ENCODE peak calls at places on chromosomes 4 and X, in nine cellular contexts. One of them, this sample, is unnamed. For H3K9me3, the result is how much of the 10 kb centered on the place peaks cover.

GRCh38 chr4:114495471-114495928 is 103.1 kb upstream of the UGT8 start:
- DNase-seq in fibroblast of lung: no peak
- DNase-seq in esophagus muscularis mucosa: no peak
- DNase-seq in suprapubic skin: no peak
- DNase-seq in uterus: no peak
- DNase-seq in sigmoid colon: no peak
- DNase-seq in heart right ventricle: no peak
- DNase-seq in mesenchymal stem cell: no peak
- DNase-seq in CD4-positive, CD25-positive, alpha-beta regulatory T cell: no peak
- DNase-seq in this sample: no peak

GRCh38 chrX:10079155-10079711 is 77.5 kb upstream of the CLCN4 start:
- DNase-seq in fibroblast of lung: peak
- DNase-seq in esophagus muscularis mucosa: no peak
- DNase-seq in suprapubic skin: no peak
- DNase-seq in uterus: no peak
- DNase-seq in sigmoid colon: peak
- DNase-seq in heart right ventricle: no peak
- DNase-seq in mesenchymal stem cell: peak
- DNase-seq in CD4-positive, CD25-positive, alpha-beta regulatory T cell: no peak
- DNase-seq in this sample: no peak

GRCh38 chrX:40127052-40127451 is 29.3 kb upstream of the BCOR start:
- DNase-seq in fibroblast of lung: no peak
- DNase-seq in esophagus muscularis mucosa: no peak
- DNase-seq in suprapubic skin: no peak
- DNase-seq in uterus: no peak
- DNase-seq in sigmoid colon: no peak
- DNase-seq in heart right ventricle: no peak
- DNase-seq in mesenchymal stem cell: no peak
- DNase-seq in CD4-positive, CD25-positive, alpha-beta regulatory T cell: peak
- DNase-seq in this sample: no peak

GRCh38 chr4:71664366-71664765 is 119.5 kb downstream of the GC start:
- DNase-seq in fibroblast of lung: no peak
- DNase-seq in esophagus muscularis mucosa: no peak
- DNase-seq in suprapubic skin: no peak
- DNase-seq in uterus: no peak
- DNase-seq in sigmoid colon: no peak
- DNase-seq in heart right ventricle: no peak
- DNase-seq in mesenchymal stem cell: no peak
- DNase-seq in CD4-positive, CD25-positive, alpha-beta regulatory T cell: no peak
- DNase-seq in this sample: no peak

GRCh38 chr4:87209696-87210095 is 10.7 kb downstream of the KLHL8 start:
- DNase-seq in fibroblast of lung: no peak
- DNase-seq in esophagus muscularis mucosa: no peak
- DNase-seq in suprapubic skin: no peak
- DNase-seq in uterus: peak
- DNase-seq in sigmoid colon: peak
- DNase-seq in heart right ventricle: peak
- DNase-seq in mesenchymal stem cell: no peak
- DNase-seq in CD4-positive, CD25-positive, alpha-beta regulatory T cell: peak
- DNase-seq in this sample: no peak

GRCh38 chr4:148881860-148882643 is 439.8 kb upstream of the NR3C2 start:
- DNase-seq in fibroblast of lung: no peak
- DNase-seq in esophagus muscularis mucosa: peak
- DNase-seq in suprapubic skin: no peak
- DNase-seq in uterus: no peak
- DNase-seq in sigmoid colon: no peak
- DNase-seq in heart right ventricle: no peak
- DNase-seq in mesenchymal stem cell: no peak
- DNase-seq in CD4-positive, CD25-positive, alpha-beta regulatory T cell: no peak
- DNase-seq in this sample: no peak

GRCh38 chrX:110051559-110051958 is 48.6 kb downstream of the TMEM164 start:
- DNase-seq in fibroblast of lung: no peak
- DNase-seq in esophagus muscularis mucosa: no peak
- DNase-seq in suprapubic skin: no peak
- DNase-seq in uterus: no peak
- DNase-seq in sigmoid colon: no peak
- DNase-seq in heart right ventricle: no peak
- DNase-seq in mesenchymal stem cell: no peak
- DNase-seq in CD4-positive, CD25-positive, alpha-beta regulatory T cell: no peak
- DNase-seq in this sample: no peak

GRCh38 chrX:33160273-33160672 is 51.1 kb downstream of the DMD start:
- DNase-seq in fibroblast of lung: no peak
- DNase-seq in esophagus muscularis mucosa: no peak
- DNase-seq in suprapubic skin: no peak
- DNase-seq in uterus: no peak
- DNase-seq in sigmoid colon: no peak
- DNase-seq in heart right ventricle: no peak
- DNase-seq in mesenchymal stem cell: no peak
- DNase-seq in CD4-positive, CD25-positive, alpha-beta regulatory T cell: no peak
- DNase-seq in this sample: no peak

GRCh38 chrX:70960728-70961127 is 29.8 kb upstream of the SLC7A3 start:
- DNase-seq in fibroblast of lung: no peak
- DNase-seq in esophagus muscularis mucosa: no peak
- DNase-seq in suprapubic skin: no peak
- DNase-seq in uterus: no peak
- DNase-seq in sigmoid colon: no peak
- DNase-seq in heart right ventricle: no peak
- DNase-seq in mesenchymal stem cell: no peak
- DNase-seq in CD4-positive, CD25-positive, alpha-beta regulatory T cell: no peak
- DNase-seq in this sample: no peak

GRCh38 chrX:18574591-18574990 is 97.3 kb downstream of the RS1 start:
- DNase-seq in fibroblast of lung: peak
- DNase-seq in esophagus muscularis mucosa: no peak
- DNase-seq in suprapubic skin: no peak
- DNase-seq in uterus: peak
- DNase-seq in sigmoid colon: peak
- DNase-seq in heart right ventricle: peak
- DNase-seq in mesenchymal stem cell: peak
- DNase-seq in CD4-positive, CD25-positive, alpha-beta regulatory T cell: no peak
- DNase-seq in this sample: no peak

GRCh38 chr4:39812500-39812899 is 114.6 kb downstream of the UBE2K start:
- DNase-seq in fibroblast of lung: no peak
- DNase-seq in esophagus muscularis mucosa: no peak
- DNase-seq in suprapubic skin: peak
- DNase-seq in uterus: no peak
- DNase-seq in sigmoid colon: no peak
- DNase-seq in heart right ventricle: no peak
- DNase-seq in mesenchymal stem cell: no peak
- DNase-seq in CD4-positive, CD25-positive, alpha-beta regulatory T cell: no peak
- DNase-seq in this sample: no peak
- H3K4me3 ChIP-seq in fibroblast of lung: no peak
- H3K4me3 ChIP-seq in esophagus muscularis mucosa: no peak
- H3K4me3 ChIP-seq in suprapubic skin: no peak
- H3K4me3 ChIP-seq in uterus: no peak
- H3K4me3 ChIP-seq in sigmoid colon: no peak
- H3K4me3 ChIP-seq in heart right ventricle: no peak
- H3K4me3 ChIP-seq in mesenchymal stem cell: no peak
- H3K4me3 ChIP-seq in CD4-positive, CD25-positive, alpha-beta regulatory T cell: no peak
- H3K4me3 ChIP-seq in this sample: no peak

GRCh38 chr4:145066063-145066501 is 31.9 kb downstream of the ANAPC10 start:
- DNase-seq in fibroblast of lung: no peak
- DNase-seq in esophagus muscularis mucosa: no peak
- DNase-seq in suprapubic skin: no peak
- DNase-seq in uterus: no peak
- DNase-seq in sigmoid colon: no peak
- DNase-seq in heart right ventricle: no peak
- DNase-seq in mesenchymal stem cell: peak
- DNase-seq in CD4-positive, CD25-positive, alpha-beta regulatory T cell: no peak
- DNase-seq in this sample: no peak
- H3K27ac ChIP-seq in fibroblast of lung: no peak
- H3K27ac ChIP-seq in esophagus muscularis mucosa: no peak
- H3K27ac ChIP-seq in suprapubic skin: no peak
- H3K27ac ChIP-seq in uterus: no peak
- H3K27ac ChIP-seq in sigmoid colon: no peak
- H3K27ac ChIP-seq in heart right ventricle: no peak
- H3K27ac ChIP-seq in mesenchymal stem cell: peak
- H3K27ac ChIP-seq in CD4-positive, CD25-positive, alpha-beta regulatory T cell: no peak
- H3K27ac ChIP-seq in this sample: no peak

DNA sequence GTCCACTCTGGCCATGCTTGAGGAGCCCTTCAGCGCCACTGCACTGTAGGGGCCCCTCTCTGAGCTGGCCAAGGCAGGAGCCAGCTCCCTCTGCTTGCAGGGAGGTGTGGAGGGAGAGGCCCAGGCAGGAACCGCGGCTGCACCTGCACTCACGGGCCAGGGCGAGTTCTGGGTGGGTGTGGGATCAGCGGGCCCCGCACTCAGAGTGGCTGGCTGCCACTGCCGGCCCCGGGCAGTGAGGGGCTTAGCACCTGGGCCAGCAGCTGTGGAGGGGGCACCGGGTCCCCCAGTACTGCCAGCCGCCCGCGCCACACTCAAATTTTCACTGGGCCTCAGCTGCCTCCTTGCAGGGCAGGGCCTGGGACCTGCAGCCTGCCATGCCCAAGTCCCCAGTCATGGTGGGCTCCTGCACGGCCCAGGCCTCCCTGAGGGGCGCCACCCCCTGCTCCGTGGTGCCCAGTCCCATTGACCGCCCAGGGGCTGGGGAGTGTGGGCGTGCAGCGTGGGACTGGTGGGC is 347.2 kb upstream of the SPOCK3 start:
- DNase-seq in fibroblast of lung: no peak
- DNase-seq in esophagus muscularis mucosa: no peak
- DNase-seq in suprapubic skin: no peak
- DNase-seq in uterus: no peak
- DNase-seq in sigmoid colon: no peak
- DNase-seq in heart right ventricle: no peak
- DNase-seq in mesenchymal stem cell: no peak
- DNase-seq in CD4-positive, CD25-positive, alpha-beta regulatory T cell: no peak
- DNase-seq in this sample: no peak
- H3K9me3 ChIP-seq in fibroblast of lung: under half
- H3K9me3 ChIP-seq in esophagus muscularis mucosa: under half
- H3K9me3 ChIP-seq in suprapubic skin: under half
- H3K9me3 ChIP-seq in uterus: under half
- H3K9me3 ChIP-seq in sigmoid colon: under half
- H3K9me3 ChIP-seq in heart right ventricle: under half
- H3K9me3 ChIP-seq in mesenchymal stem cell: under half
- H3K9me3 ChIP-seq in CD4-positive, CD25-positive, alpha-beta regulatory T cell: under half
- H3K9me3 ChIP-seq in this sample: under half

DNA sequence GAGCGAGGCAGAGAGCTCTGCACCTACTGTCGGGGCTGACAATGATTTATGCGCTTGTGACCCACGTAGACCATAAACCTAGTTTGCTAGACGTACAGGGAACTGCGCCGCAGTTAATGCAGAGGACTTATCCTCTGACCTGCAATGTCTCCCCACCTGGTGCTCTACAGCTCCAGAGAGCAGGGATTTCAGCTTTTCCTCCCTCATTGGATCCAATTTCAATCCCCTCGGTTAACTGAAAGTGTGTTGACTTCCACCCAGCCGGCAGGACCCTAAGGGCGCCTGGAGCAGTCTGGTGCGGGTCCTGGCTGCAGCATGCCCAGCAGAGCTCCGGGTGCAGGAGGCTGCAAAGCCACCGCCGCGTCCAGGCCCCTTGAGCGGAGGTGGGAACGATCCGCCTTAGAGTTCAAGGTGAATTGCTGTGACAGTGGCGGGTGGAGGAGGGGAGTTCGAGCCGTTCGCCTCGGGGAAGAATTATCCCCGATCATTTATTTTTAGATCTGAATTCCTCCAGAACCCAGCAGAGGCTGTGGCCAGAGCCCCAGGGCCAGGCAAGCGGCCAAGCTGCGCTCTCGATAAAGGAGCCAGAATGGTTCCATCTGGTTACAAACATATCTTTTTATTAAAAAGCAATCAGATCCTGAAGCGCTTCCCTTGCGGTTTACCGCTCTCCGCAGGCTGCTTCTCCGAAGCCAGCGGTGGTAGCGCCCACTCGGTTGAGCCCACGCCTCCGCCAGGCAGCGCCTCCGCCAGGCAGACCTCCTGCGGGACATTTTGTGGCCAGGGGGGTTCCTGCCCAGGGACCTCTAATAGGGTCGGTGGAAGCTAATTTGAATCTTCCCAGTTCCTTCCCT is 66.0 kb downstream of the FBXO8 start:
- DNase-seq in fibroblast of lung: peak
- DNase-seq in esophagus muscularis mucosa: no peak
- DNase-seq in suprapubic skin: no peak
- DNase-seq in uterus: no peak
- DNase-seq in sigmoid colon: no peak
- DNase-seq in heart right ventricle: peak
- DNase-seq in mesenchymal stem cell: peak
- DNase-seq in CD4-positive, CD25-positive, alpha-beta regulatory T cell: no peak
- DNase-seq in this sample: no peak
- H3K4me3 ChIP-seq in fibroblast of lung: peak
- H3K4me3 ChIP-seq in esophagus muscularis mucosa: peak
- H3K4me3 ChIP-seq in suprapubic skin: peak
- H3K4me3 ChIP-seq in uterus: peak
- H3K4me3 ChIP-seq in sigmoid colon: peak
- H3K4me3 ChIP-seq in heart right ventricle: peak
- H3K4me3 ChIP-seq in mesenchymal stem cell: peak
- H3K4me3 ChIP-seq in CD4-positive, CD25-positive, alpha-beta regulatory T cell: peak
- H3K4me3 ChIP-seq in this sample: no peak

GRCh38 chrX:119948381-119948780 is 4.8 kb upstream of the NKAP start:
- DNase-seq in fibroblast of lung: no peak
- DNase-seq in esophagus muscularis mucosa: no peak
- DNase-seq in suprapubic skin: no peak
- DNase-seq in uterus: no peak
- DNase-seq in sigmoid colon: no peak
- DNase-seq in heart right ventricle: no peak
- DNase-seq in mesenchymal stem cell: no peak
- DNase-seq in CD4-positive, CD25-positive, alpha-beta regulatory T cell: no peak
- DNase-seq in this sample: no peak
- H3K27ac ChIP-seq in fibroblast of lung: no peak
- H3K27ac ChIP-seq in esophagus muscularis mucosa: no peak
- H3K27ac ChIP-seq in suprapubic skin: no peak
- H3K27ac ChIP-seq in uterus: no peak
- H3K27ac ChIP-seq in sigmoid colon: no peak
- H3K27ac ChIP-seq in heart right ventricle: no peak
- H3K27ac ChIP-seq in mesenchymal stem cell: no peak
- H3K27ac ChIP-seq in CD4-positive, CD25-positive, alpha-beta regulatory T cell: no peak
- H3K27ac ChIP-seq in this sample: no peak

GRCh38 chr4:170214731-170215130 is 125.0 kb upstream of the AADAT start:
- DNase-seq in fibroblast of lung: no peak
- DNase-seq in esophagus muscularis mucosa: no peak
- DNase-seq in suprapubic skin: no peak
- DNase-seq in uterus: no peak
- DNase-seq in sigmoid colon: no peak
- DNase-seq in heart right ventricle: no peak
- DNase-seq in mesenchymal stem cell: no peak
- DNase-seq in CD4-positive, CD25-positive, alpha-beta regulatory T cell: no peak
- DNase-seq in this sample: no peak
- H3K9me3 ChIP-seq in fibroblast of lung: under half
- H3K9me3 ChIP-seq in esophagus muscularis mucosa: under half
- H3K9me3 ChIP-seq in suprapubic skin: under half
- H3K9me3 ChIP-seq in uterus: under half
- H3K9me3 ChIP-seq in sigmoid colon: under half
- H3K9me3 ChIP-seq in heart right ventricle: under half
- H3K9me3 ChIP-seq in mesenchymal stem cell: under half
- H3K9me3 ChIP-seq in CD4-positive, CD25-positive, alpha-beta regulatory T cell: under half
- H3K9me3 ChIP-seq in this sample: under half

DNA sequence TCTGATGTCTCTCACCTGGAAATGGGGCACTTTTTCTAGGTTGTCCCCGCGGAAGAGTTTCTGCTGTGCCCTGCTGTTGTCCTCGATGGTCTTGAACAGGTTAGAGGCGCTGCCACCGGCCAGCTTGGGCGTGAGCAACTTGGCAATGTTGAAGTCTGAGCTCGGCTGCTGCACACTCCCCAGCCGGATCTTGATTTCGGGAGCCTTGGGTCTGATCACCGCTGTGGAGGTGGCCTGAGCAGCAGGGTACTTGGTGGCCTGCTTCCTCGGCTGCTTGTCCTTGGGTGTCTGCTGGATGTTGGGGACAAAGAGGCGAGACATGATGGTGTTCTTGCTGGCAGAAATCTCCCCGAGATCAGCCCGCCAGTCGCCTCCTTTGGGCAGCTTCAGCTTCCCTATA is 6.3 kb downstream of the C4orf54 start:
- DNase-seq in fibroblast of lung: no peak
- DNase-seq in esophagus muscularis mucosa: no peak
- DNase-seq in suprapubic skin: no peak
- DNase-seq in uterus: no peak
- DNase-seq in sigmoid colon: no peak
- DNase-seq in heart right ventricle: no peak
- DNase-seq in mesenchymal stem cell: no peak
- DNase-seq in CD4-positive, CD25-positive, alpha-beta regulatory T cell: no peak
- DNase-seq in this sample: no peak
- H3K4me3 ChIP-seq in fibroblast of lung: no peak
- H3K4me3 ChIP-seq in esophagus muscularis mucosa: no peak
- H3K4me3 ChIP-seq in suprapubic skin: no peak
- H3K4me3 ChIP-seq in uterus: no peak
- H3K4me3 ChIP-seq in sigmoid colon: no peak
- H3K4me3 ChIP-seq in heart right ventricle: no peak
- H3K4me3 ChIP-seq in mesenchymal stem cell: no peak
- H3K4me3 ChIP-seq in CD4-positive, CD25-positive, alpha-beta regulatory T cell: no peak
- H3K4me3 ChIP-seq in this sample: no peak